ENCODE peak calls at places on chromosome 16, in seven cellular contexts. W is H1, P is ovary, C is right lobe of liver, T is tibial nerve, O is GM12878, X is upper lobe of left lung. Q is an unnamed sample. For H3K4me1, the result is how much of the 10 kb centered on the place peaks cover.

GRCh38 chr16:51763072-51763658 is 612.1 kb upstream of the SALL1 start:
- DNase-seq in W (no peak), P (no peak), C (no peak), T (no peak), O (no peak), X (no peak), Q (no peak)

GRCh38 chr16:8849411-8850011 is 19.3 kb downstream of the CARHSP1 start:
- DNase-seq in W (no peak), P (no peak), C (no peak), T (no peak), O (no peak), X (no peak), Q (no peak)

GRCh38 chr16:69880640-69881133 is 70.4 kb upstream of the CLEC18A start:
- DNase-seq in W (no peak), P (no peak), C (no peak), T (no peak), O (no peak), X (no peak), Q (no peak)

GRCh38 chr16:51237207-51237606 is 86.1 kb upstream of the SALL1 start:
- DNase-seq in W (no peak), P (no peak), C (no peak), T (no peak), O (no peak), X (no peak), Q (no peak)

GRCh38 chr16:9102379-9102778 is 10.9 kb downstream of the HAPSTR1 start:
- DNase-seq in W (no peak), P (no peak), C (no peak), T (no peak), O (no peak), X (no peak), Q (no peak)

GRCh38 chr16:23359092-23359760 is 57.1 kb downstream of the SCNN1B start:
- DNase-seq in W (no peak), P (no peak), C (no peak), T (no peak), O (no peak), X (no peak), Q (no peak)

GRCh38 chr16:10178079-10178478 is 4.1 kb downstream of the GRIN2A start:
- DNase-seq in W (no peak), P (no peak), C (no peak), T (no peak), O (no peak), X (no peak), Q (no peak)

GRCh38 chr16:55437627-55438026 is 41.4 kb upstream of the MMP2 start:
- DNase-seq in W (no peak), P (no peak), C (no peak), T (peak), O (no peak), X (no peak), Q (peak)

GRCh38 chr16:83187404-83187803 is 560.6 kb downstream of the CDH13 start:
- DNase-seq in W (no peak), P (no peak), C (no peak), T (no peak), O (no peak), X (no peak), Q (no peak)

GRCh38 chr16:88026964-88027938 is 76.0 kb downstream of the BANP start:
- DNase-seq in W (no peak), P (peak), C (no peak), T (no peak), O (no peak), X (no peak), Q (no peak)

GRCh38 chr16:69396187-69397061 is 10.6 kb upstream of the TERF2 start:
- DNase-seq in W (peak), P (peak), C (peak), T (peak), O (peak), X (no peak), Q (peak)

GRCh38 chr16:66750279-66751134 is 902 bp downstream of the DYNC1LI2 start:
- DNase-seq in W (no peak), P (no peak), C (no peak), T (no peak), O (no peak), X (no peak), Q (no peak)

GRCh38 chr16:25256821-25257503 is 683 bp downstream of the ZKSCAN2 start:
- DNase-seq in W (no peak), P (peak), C (no peak), T (no peak), O (no peak), X (no peak), Q (peak)

GRCh38 chr16:68452176-68452575 is 3.9 kb upstream of the SMPD3 start:
- DNase-seq in W (no peak), P (no peak), C (no peak), T (no peak), O (no peak), X (no peak), Q (no peak)

GRCh38 chr16:8963825-8964441 is at the start of gene USP7:
- DNase-seq in W (peak), P (peak), C (peak), T (peak), O (no peak), X (peak), Q (peak)

GRCh38 chr16:85563515-85564276 is 49.4 kb upstream of the GSE1 start:
- DNase-seq in W (peak), P (peak), C (peak), T (peak), O (no peak), X (peak), Q (peak)

GRCh38 chr16:12874135-12874534 is 27.3 kb upstream of the SHISA9 start:
- DNase-seq in W (no peak), P (no peak), C (no peak), T (no peak), O (no peak), X (no peak), Q (no peak)

GRCh38 chr16:57601801-57602478 is 26.5 kb upstream of the ADGRG1 start:
- DNase-seq in W (no peak), P (no peak), C (no peak), T (no peak), O (peak), X (no peak), Q (no peak)

GRCh38 chr16:27417047-27417671 is 15.2 kb downstream of the IL21R start:
- DNase-seq in W (peak), P (no peak), C (no peak), T (no peak), O (no peak), X (no peak), Q (no peak)

GRCh38 chr16:87515475-87516330 is 22.9 kb upstream of the ZCCHC14 start:
- DNase-seq in W (no peak), P (no peak), C (no peak), T (no peak), O (no peak), X (no peak), Q (no peak)

GRCh38 chr16:48184681-48185080 is 28.9 kb upstream of the ABCC12 start:
- DNase-seq in W (no peak), P (no peak), C (no peak), T (no peak), O (no peak), X (no peak), Q (no peak)

DNA sequence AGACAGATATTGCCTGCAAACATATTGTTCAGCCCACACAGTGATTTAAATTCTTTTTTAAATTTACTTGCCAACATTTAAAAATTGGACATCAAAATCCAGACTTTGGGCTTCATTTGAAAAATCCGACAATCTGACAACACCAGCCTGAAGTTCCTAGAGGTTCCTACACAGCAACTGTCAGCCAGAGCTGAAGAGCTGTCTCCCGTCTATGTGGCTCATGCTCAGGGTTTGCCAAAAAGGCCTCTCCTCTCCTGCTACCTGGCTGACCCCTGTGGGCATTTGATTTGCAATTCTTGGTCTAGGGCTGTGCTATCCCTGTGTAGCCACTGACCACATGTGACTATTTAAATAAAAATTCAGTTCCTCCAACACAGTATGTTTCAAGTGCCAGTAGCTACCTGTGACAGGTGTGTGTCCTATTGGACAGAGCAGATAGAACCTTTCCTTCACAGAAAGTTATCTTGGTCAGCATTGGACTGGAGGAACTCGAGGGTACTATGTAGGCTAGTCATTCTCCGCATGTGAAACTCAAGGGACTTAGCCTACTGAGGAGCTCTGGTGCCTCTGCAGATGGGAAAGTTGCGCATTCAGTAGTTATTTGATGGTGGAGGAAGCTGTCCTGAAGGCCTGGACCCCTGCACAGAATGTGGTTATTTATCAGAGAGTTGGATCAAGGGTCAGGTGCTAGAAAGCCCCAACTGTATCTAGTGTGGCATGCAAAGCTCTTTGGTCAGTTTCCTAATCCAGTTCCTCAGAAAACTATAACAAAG is 2.7 kb downstream of the LYRM1 start:
- DNase-seq in W (no peak), P (no peak), C (no peak), T (no peak), O (no peak), X (no peak), Q (no peak)
- TF ChIP-seq POLR2A in W (no peak), P (no peak), C (no peak), T (no peak), O (no peak), X (no peak), Q (no peak)

GRCh38 chr16:30186782-30187555 is 3.6 kb downstream of the CORO1A start:
- DNase-seq in W (peak), P (peak), C (peak), T (peak), O (peak), X (peak), Q (peak)
- H3K4me3 ChIP-seq in W (no peak), P (no peak), C (peak), T (no peak), O (peak), X (peak), Q (no peak)

DNA sequence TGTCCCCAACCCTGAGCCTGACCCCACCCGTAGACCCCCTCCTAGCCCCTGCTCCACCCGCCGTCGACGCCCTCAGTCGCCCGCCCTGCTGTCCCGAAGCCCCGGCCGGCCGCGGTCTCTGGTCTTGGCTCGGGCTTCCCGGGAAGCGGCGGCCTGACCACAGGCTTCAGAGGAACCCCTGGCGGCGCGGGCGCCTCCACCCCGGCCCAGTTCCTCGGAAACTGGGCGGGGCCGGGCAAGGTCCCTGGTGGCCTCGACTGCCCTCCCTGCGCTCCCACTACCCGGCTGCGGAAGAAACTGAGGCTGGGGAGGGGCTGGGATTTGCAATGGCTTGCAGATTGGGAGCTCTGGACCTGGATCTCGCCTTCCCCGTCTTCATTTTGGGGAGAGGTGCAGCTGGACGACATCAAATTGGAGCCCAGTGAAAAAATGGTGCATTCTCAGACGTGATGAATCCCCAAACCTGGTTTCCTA is 690 bp upstream of the SOCS1 start:
- DNase-seq in W (no peak), P (no peak), C (peak), T (peak), O (no peak), X (peak), Q (peak)
- H3K4me1 ChIP-seq in W (under half), P (under half), C (under half), T (under half), O (under half), X (half or more), Q (under half)

GRCh38 chr16:3020247-3020603 is at the start of gene TNFRSF12A:
- DNase-seq in W (peak), P (peak), C (peak), T (peak), O (no peak), X (peak), Q (peak)
- TF ChIP-seq POLR2A in W (peak), P (peak), C (peak), T (peak), O (peak), X (peak), Q (peak)

Q was measured in body of pancreas.